ENCODE peak calls at places on chromosomes 12 and 14, in six cellular contexts. P is HCT116; I is tibial artery; K is astrocyte; T is CD4-positive, alpha-beta memory T cell; F is hepatocyte. G is an unnamed sample.

GRCh38 chr14:31949709-31950108 is 127.4 kb upstream of the ARHGAP5 start:
- DNase-seq in P (no peak), I (no peak), K (no peak), T (no peak), F (no peak), G (no peak)

GRCh38 chr12:54135621-54136027 is 53.2 kb downstream of the SMUG1 start:
- DNase-seq in P (no peak), I (no peak), K (no peak), T (no peak), F (peak; percentile 63), G (peak; percentile 33)

GRCh38 chr12:64824500-64825142 is at the start of gene TBC1D30:
- DNase-seq in P (no peak), I (no peak), K (peak; percentile 10), T (no peak), F (peak; percentile 37), G (peak; percentile 41)

GRCh38 chr12:130879212-130879686 is 7.4 kb downstream of the RAN start:
- DNase-seq in P (no peak), I (no peak), K (no peak), T (no peak), F (no peak), G (no peak)

GRCh38 chr14:100108042-100108825 is 43.0 kb downstream of the EVL start:
- DNase-seq in P (peak; percentile 48), I (peak; percentile 79), K (peak; percentile 24), T (peak; percentile 84), F (peak; percentile 86), G (peak; percentile 88)

GRCh38 chr12:59742831-59743230 is 147.0 kb downstream of the SLC16A7 start:
- DNase-seq in P (no peak), I (no peak), K (peak; percentile 66), T (no peak), F (no peak), G (peak; percentile 21)

GRCh38 chr12:53972152-53972702 is 699 bp upstream of the HOXC11 start:
- DNase-seq in P (no peak), I (no peak), K (no peak), T (no peak), F (no peak), G (no peak)

GRCh38 chr12:49232940-49233841 is 31.7 kb upstream of the TUBA1C start:
- DNase-seq in P (no peak), I (peak; percentile 40), K (peak; percentile 62), T (no peak), F (peak; percentile 68), G (peak; percentile 92)

GRCh38 chr12:34400423-34400881 is 378.2 kb downstream of the ALG10 start:
- DNase-seq in P (no peak), I (peak; percentile 15), K (no peak), T (no peak), F (peak; percentile 2), G (no peak)

GRCh38 chr14:45891417-45892080 is 638.5 kb upstream of the MIS18BP1 start:
- DNase-seq in P (no peak), I (no peak), K (no peak), T (no peak), F (peak; percentile 51), G (peak; percentile 28)

GRCh38 chr14:98591161-98591560 is 680.8 kb downstream of the BCL11B start:
- DNase-seq in P (no peak), I (no peak), K (no peak), T (no peak), F (no peak), G (no peak)

GRCh38 chr12:47249719-47250506 is 170.2 kb upstream of the AMIGO2 start:
- DNase-seq in P (no peak), I (no peak), K (peak; percentile 5), T (no peak), F (no peak), G (peak; percentile 79)

GRCh38 chr14:87935895-87936294 is 57.1 kb downstream of the GALC start:
- DNase-seq in P (no peak), I (no peak), K (no peak), T (no peak), F (no peak), G (no peak)

GRCh38 chr12:25830456-25830855 is 128.0 kb upstream of the RASSF8 start:
- DNase-seq in P (no peak), I (no peak), K (no peak), T (no peak), F (no peak), G (no peak)

GRCh38 chr14:24670594-24670993 is 36.6 kb upstream of the GZMB start:
- DNase-seq in P (no peak), I (no peak), K (no peak), T (no peak), F (no peak), G (no peak)

GRCh38 chr12:122641976-122642375 is 61.2 kb downstream of the HCAR2 start:
- DNase-seq in P (no peak), I (no peak), K (no peak), T (no peak), F (no peak), G (peak; percentile 60)

GRCh38 chr14:22614240-22614799 is 16.2 kb downstream of the ABHD4 start:
- DNase-seq in P (peak; percentile 76), I (no peak), K (peak; percentile 99), T (no peak), F (peak; percentile 90), G (peak; percentile 83)

GRCh38 chr12:18752280-18752920 is 14.5 kb downstream of the CAPZA3 start:
- DNase-seq in P (no peak), I (no peak), K (peak; percentile 93), T (no peak), F (peak; percentile 27), G (peak; percentile 96)

GRCh38 chr14:98548071-98548686 is 723.8 kb downstream of the BCL11B start:
- DNase-seq in P (no peak), I (no peak), K (no peak), T (no peak), F (no peak), G (no peak)

GRCh38 chr14:97848351-97848980 is 1051.3 kb downstream of the VRK1 start:
- DNase-seq in P (no peak), I (no peak), K (no peak), T (no peak), F (peak; percentile 48), G (peak; percentile 33)

GRCh38 chr12:26870491-26871419 is 37.8 kb upstream of the ITPR2 start:
- DNase-seq in P (peak; percentile 33), I (no peak), K (peak; percentile 51), T (no peak), F (peak; percentile 65), G (peak; percentile 17)

GRCh38 chr14:21382886-21383847 is 652 bp downstream of the SUPT16H start:
- DNase-seq in P (no peak), I (peak; percentile 31), K (peak; percentile 54), T (peak; percentile 29), F (peak; percentile 68), G (peak; percentile 51)

GRCh38 chr12:92210062-92210461 is 64.4 kb upstream of the BTG1 start:
- DNase-seq in P (no peak), I (no peak), K (no peak), T (peak; percentile 32), F (no peak), G (no peak)

GRCh38 chr12:111598637-111599458 is at the start of gene ATXN2:
- DNase-seq in P (no peak), I (peak; percentile 53), K (no peak), T (no peak), F (peak; percentile 83), G (peak; percentile 82)

GRCh38 chr12:59365133-59365532 is 230.7 kb upstream of the SLC16A7 start:
- DNase-seq in P (no peak), I (no peak), K (no peak), T (no peak), F (no peak), G (no peak)

GRCh38 chr14:61437383-61437782 is 116.0 kb downstream of the PRKCH start:
- DNase-seq in P (no peak), I (no peak), K (no peak), T (no peak), F (no peak), G (no peak)

GRCh38 chr14:61439779-61440418 is 118.5 kb downstream of the PRKCH start:
- DNase-seq in P (no peak), I (no peak), K (no peak), T (no peak), F (no peak), G (no peak)

GRCh38 chr14:61438860-61439765 is 117.7 kb downstream of the PRKCH start:
- DNase-seq in P (no peak), I (peak; percentile 69), K (peak; percentile 30), T (peak; percentile 36), F (peak; percentile 51), G (peak; percentile 54)

GRCh38 chr14:61438497-61438859 is 117.1 kb downstream of the PRKCH start:
- DNase-seq in P (no peak), I (no peak), K (no peak), T (no peak), F (no peak), G (no peak)

GRCh38 chr14:61438036-61438435 is 116.7 kb downstream of the PRKCH start:
- DNase-seq in P (no peak), I (no peak), K (no peak), T (no peak), F (no peak), G (no peak)
- H3K27ac ChIP-seq in P (no peak overlapping the region), I (peak overlapping the region; percentile 41), K (no peak overlapping the region), T (peak overlapping the region; percentile 20), F (peak overlapping the region; percentile 33), G (peak overlapping the region; percentile 87)

GRCh38 chr12:63351370-63351769 is 200.4 kb upstream of the AVPR1A start:
- DNase-seq in P (no peak), I (no peak), K (no peak), T (no peak), F (no peak), G (no peak)

GRCh38 chr12:63348544-63348943 is 197.5 kb upstream of the AVPR1A start:
- DNase-seq in P (no peak), I (no peak), K (no peak), T (no peak), F (no peak), G (no peak)

GRCh38 chr12:63354919-63355318 is 203.9 kb upstream of the AVPR1A start:
- DNase-seq in P (no peak), I (no peak), K (no peak), T (no peak), F (peak; percentile 16), G (no peak)

GRCh38 chr12:63353559-63353958 is 202.6 kb upstream of the AVPR1A start:
- DNase-seq in P (no peak), I (no peak), K (peak; percentile 10), T (no peak), F (no peak), G (no peak)
- H3K9me3 ChIP-seq in P (no peaks in the 10 kb centered on the region), I (no peaks in the 10 kb centered on the region), K (no peaks in the 10 kb centered on the region), T (no peaks in the 10 kb centered on the region), F (no peaks in the 10 kb centered on the region), G (no peaks in the 10 kb centered on the region)

DNA sequence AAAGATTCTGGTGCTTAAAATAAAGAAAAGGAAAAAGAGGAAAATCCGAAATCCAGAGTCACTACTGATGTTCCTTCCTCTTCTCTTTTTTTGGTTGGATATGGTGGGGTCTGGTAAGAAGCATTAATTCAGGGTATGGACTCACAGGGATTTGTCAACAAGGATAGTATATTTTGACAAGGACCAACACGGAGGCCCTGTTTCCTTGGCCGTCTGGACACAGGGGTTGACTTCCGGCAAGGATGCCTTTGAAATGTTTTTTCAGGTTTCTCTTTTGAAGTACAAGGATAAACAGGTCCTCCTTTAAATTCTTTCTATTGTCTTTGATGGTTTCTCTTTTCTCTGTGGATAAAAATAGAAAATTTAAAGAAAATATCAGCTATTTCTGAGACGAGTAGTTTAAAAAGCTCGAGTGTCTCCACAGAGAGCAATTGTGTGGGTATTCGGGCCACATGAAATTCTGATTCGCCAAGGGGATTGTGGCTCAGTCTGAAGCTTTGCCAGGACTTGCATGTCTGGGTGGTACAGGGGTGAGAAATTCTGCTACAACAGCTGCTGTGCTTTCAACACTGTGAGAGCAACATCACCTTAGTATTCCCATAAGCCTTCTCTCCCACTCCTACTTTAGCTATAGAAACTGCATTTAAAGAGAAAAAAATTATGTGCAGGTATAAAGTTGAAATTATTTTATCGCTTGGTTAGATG is 88.5 kb upstream of the CSRP2 start:
- DNase-seq in P (no peak), I (no peak), K (no peak), T (no peak), F (no peak), G (no peak)
- H3K27ac ChIP-seq in P (no peak overlapping the region), I (no peak overlapping the region), K (no peak overlapping the region), T (no peak overlapping the region), F (no peak overlapping the region), G (no peak overlapping the region)

GRCh38 chr12:108323581-108323980 is 15.5 kb downstream of the CMKLR1 start:
- DNase-seq in P (no peak), I (no peak), K (no peak), T (no peak), F (no peak), G (no peak)
- H3K9me3 ChIP-seq in P (no peaks in the 10 kb centered on the region), I (no peaks in the 10 kb centered on the region), K (no peaks in the 10 kb centered on the region), T (no peaks in the 10 kb centered on the region), F (no peaks in the 10 kb centered on the region), G (no peaks in the 10 kb centered on the region)

G was measured in cardiac muscle cell.